ENCODE peak calls at places on chromosomes 4 and X, in eight cellular contexts. Q is endothelial cell; T is DMS79 treated with DMSO at 0.1 percent for 48 hours; L is stimulated activated naive CD8-positive, alpha-beta T cell treated with anti-CD3 and anti-CD28 coated beads, Interleukin-15, Interleukin-2, amounts not matched to agents 100 U/mL and 50 U/mL, for 24 hours; J is ELF-1; K is amygdala; S is PC-3; P is astrocyte of the hippocampus. A is an unnamed sample.

GRCh38 chr4:95409750-95410149 is 139.0 kb downstream of the UNC5C start:
- DNase-seq in Q (no peak), T (no peak), L (no peak), J (no peak), K (no peak), S (no peak), P (no peak), A (no peak)

GRCh38 chr4:25169446-25169845 is 9.2 kb upstream of the SEPSECS start:
- DNase-seq in Q (no peak), T (no peak), L (no peak), J (no peak), K (no peak), S (no peak), P (no peak), A (no peak)

GRCh38 chrX:24034485-24034884 is 7.5 kb upstream of the KLHL15 start:
- DNase-seq in Q (no peak), T (no peak), L (no peak), J (no peak), K (no peak), S (no peak), P (no peak), A (no peak)

GRCh38 chr4:143558823-143559756 is 45.6 kb downstream of the SMARCA5 start:
- DNase-seq in Q (peak), T (peak), L (peak), J (peak), K (peak), S (peak), P (peak), A (peak)

GRCh38 chrX:155767101-155767878 is 113.9 kb upstream of the VAMP7 start:
- DNase-seq in Q (peak), T (peak), L (peak), J (peak), K (no peak), S (peak), P (peak), A (peak)

GRCh38 chr4:74777531-74777930 is 16.8 kb downstream of the BTC start:
- DNase-seq in Q (no peak), T (no peak), L (no peak), J (no peak), K (no peak), S (peak), P (no peak), A (no peak)

GRCh38 chrX:72280210-72280882 is 3.3 kb upstream of the RPS4X start:
- DNase-seq in Q (no peak), T (peak), L (no peak), J (peak), K (no peak), S (peak), P (no peak), A (no peak)

GRCh38 chr4:7256989-7257810 is 64.9 kb downstream of the SORCS2 start:
- DNase-seq in Q (no peak), T (no peak), L (no peak), J (no peak), K (no peak), S (no peak), P (no peak), A (peak)

GRCh38 chr4:113981591-113981990 is 2.1 kb upstream of the ARSJ start:
- DNase-seq in Q (no peak), T (no peak), L (no peak), J (no peak), K (no peak), S (no peak), P (no peak), A (no peak)

GRCh38 chr4:69835766-69836165 is 24.2 kb downstream of the SULT1E1 start:
- DNase-seq in Q (no peak), T (no peak), L (no peak), J (no peak), K (no peak), S (no peak), P (no peak), A (no peak)

GRCh38 chr4:2268357-2269205 is 6.7 kb upstream of the MXD4 start:
- DNase-seq in Q (no peak), T (no peak), L (no peak), J (no peak), K (no peak), S (no peak), P (no peak), A (no peak)

GRCh38 chr4:38856046-38856445 is 571 bp downstream of the TLR6 start:
- DNase-seq in Q (no peak), T (no peak), L (no peak), J (no peak), K (no peak), S (no peak), P (no peak), A (no peak)

GRCh38 chr4:141905751-141906150 is 269.4 kb downstream of the IL15 start:
- DNase-seq in Q (no peak), T (no peak), L (no peak), J (no peak), K (no peak), S (peak), P (peak), A (no peak)

GRCh38 chr4:149896428-149896827 is 80.8 kb upstream of the IQCM start:
- DNase-seq in Q (peak), T (no peak), L (no peak), J (peak), K (no peak), S (peak), P (peak), A (no peak)

GRCh38 chr4:153283260-153283659 is 61.2 kb upstream of the MND1 start:
- DNase-seq in Q (no peak), T (no peak), L (no peak), J (no peak), K (no peak), S (no peak), P (no peak), A (no peak)

A was measured in tibial nerve.